ENCODE peak calls at places on chromosomes 3 and 15, in ten cellular contexts. G is mucosa of descending colon; O is astrocyte of the spinal cord; R is NCI-H1105 treated with DMSO at 0.1 percent for 48 hours; H is hypothalamus; T is effector CD4-positive, alpha-beta T cell; F is Peyer's patch; N is CD8-positive, alpha-beta memory T cell; Q is NCI-H345; X is HuH-7.5. V is an unnamed sample.

GRCh38 chr3:62870321-62870720 is 4.9 kb downstream of the CADPS start:
- DNase-seq in G (no peak), O (peak; percentile 61), R (no peak), H (no peak), T (no peak), F (no peak), N (no peak), Q (no peak), X (no peak), V (no peak)

GRCh38 chr15:57692709-57693108 is 13.8 kb upstream of the POLR2M start:
- DNase-seq in G (no peak), O (peak; percentile 63), R (no peak), H (no peak), T (no peak), F (no peak), N (no peak), Q (no peak), X (no peak), V (no peak)

GRCh38 chr3:8712045-8712870 is 21.3 kb upstream of the CAV3 start:
- DNase-seq in G (no peak), O (peak; percentile 76), R (no peak), H (no peak), T (no peak), F (no peak), N (no peak), Q (no peak), X (no peak), V (no peak)

GRCh38 chr15:62777657-62778056 is 264.9 kb upstream of the TPM1 start:
- DNase-seq in G (no peak), O (no peak), R (no peak), H (no peak), T (no peak), F (no peak), N (no peak), Q (no peak), X (no peak), V (no peak)

GRCh38 chr3:46666471-46666845 is 27.0 kb downstream of the ALS2CL start:
- DNase-seq in G (no peak), O (no peak), R (no peak), H (no peak), T (no peak), F (no peak), N (no peak), Q (no peak), X (peak; percentile 9), V (no peak)

GRCh38 chr3:39260957-39261356 is 18.9 kb downstream of the CX3CR1 start:
- DNase-seq in G (peak; percentile 83), O (peak; percentile 79), R (no peak), H (no peak), T (peak; percentile 31), F (no peak), N (peak; percentile 42), Q (no peak), X (peak; percentile 53), V (no peak)

GRCh38 chr3:11954312-11954934 is 49.8 kb upstream of the SYN2 start:
- DNase-seq in G (no peak), O (no peak), R (peak; percentile 47), H (no peak), T (no peak), F (peak; percentile 57), N (no peak), Q (peak; percentile 85), X (no peak), V (no peak)

GRCh38 chr3:72123908-72124441 is 339.0 kb upstream of the PROK2 start:
- DNase-seq in G (no peak), O (peak; percentile 90), R (peak; percentile 36), H (no peak), T (no peak), F (no peak), N (no peak), Q (peak; percentile 69), X (no peak), V (no peak)

GRCh38 chr15:83556754-83557153 is 97.2 kb upstream of the ADAMTSL3 start:
- DNase-seq in G (no peak), O (no peak), R (no peak), H (no peak), T (no peak), F (no peak), N (no peak), Q (no peak), X (no peak), V (no peak)

GRCh38 chr3:148315756-148316155 is 381.9 kb upstream of the AGTR1 start:
- DNase-seq in G (no peak), O (no peak), R (no peak), H (no peak), T (no peak), F (no peak), N (no peak), Q (no peak), X (no peak), V (no peak)

GRCh38 chr15:34969340-34970097 is at the start of gene AQR:
- DNase-seq in G (peak; percentile 96), O (peak; percentile 98), R (peak; percentile 83), H (peak; percentile 66), T (peak; percentile 91), F (peak; percentile 93), N (peak; percentile 92), Q (peak; percentile 97), X (peak; percentile 66), V (peak; percentile 92)

GRCh38 chr15:75073197-75073596 is 49.8 kb downstream of the PPCDC start:
- DNase-seq in G (no peak), O (no peak), R (no peak), H (no peak), T (no peak), F (no peak), N (no peak), Q (no peak), X (no peak), V (no peak)

GRCh38 chr3:149968216-149968615 is 2.5 kb downstream of the PFN2 start:
- DNase-seq in G (no peak), O (peak; percentile 58), R (peak; percentile 78), H (no peak), T (no peak), F (no peak), N (no peak), Q (peak; percentile 32), X (peak; percentile 18), V (no peak)

GRCh38 chr3:185796431-185797107 is 28.3 kb downstream of the IGF2BP2 start:
- DNase-seq in G (no peak), O (peak; percentile 80), R (peak; percentile 39), H (no peak), T (no peak), F (no peak), N (no peak), Q (peak; percentile 61), X (peak; percentile 22), V (no peak)

GRCh38 chr3:106963446-106963845 is 413.8 kb upstream of the CCDC54 start:
- DNase-seq in G (no peak), O (peak; percentile 50), R (no peak), H (no peak), T (no peak), F (no peak), N (no peak), Q (no peak), X (no peak), V (no peak)

GRCh38 chr3:24508423-24508839 is 13.8 kb upstream of the THRB start:
- DNase-seq in G (no peak), O (peak; percentile 41), R (no peak), H (no peak), T (no peak), F (no peak), N (no peak), Q (no peak), X (no peak), V (no peak)

GRCh38 chr15:99736702-99737101 is 3.5 kb upstream of the LYSMD4 start:
- DNase-seq in G (no peak), O (no peak), R (no peak), H (no peak), T (no peak), F (no peak), N (no peak), Q (no peak), X (no peak), V (no peak)

GRCh38 chr15:36742696-36743095 is 163.3 kb downstream of the CDIN1 start:
- DNase-seq in G (no peak), O (no peak), R (no peak), H (no peak), T (no peak), F (no peak), N (no peak), Q (no peak), X (no peak), V (no peak)

GRCh38 chr15:74613953-74614743 is 1.5 kb upstream of the CLK3 start:
- DNase-seq in G (peak; percentile 46), O (no peak), R (no peak), H (no peak), T (no peak), F (no peak), N (no peak), Q (no peak), X (peak; percentile 95), V (no peak)

GRCh38 chr3:57917611-57918010 is 90.6 kb upstream of the FLNB start:
- DNase-seq in G (no peak), O (peak; percentile 15), R (no peak), H (no peak), T (no peak), F (no peak), N (no peak), Q (no peak), X (no peak), V (no peak)

GRCh38 chr3:113968986-113969385 is 21.2 kb downstream of the ZDHHC23 start:
- DNase-seq in G (no peak), O (no peak), R (peak; percentile 9), H (no peak), T (no peak), F (no peak), N (no peak), Q (no peak), X (no peak), V (no peak)

GRCh38 chr3:54954019-54954418 is 26.2 kb upstream of the LRTM1 start:
- DNase-seq in G (no peak), O (peak; percentile 84), R (no peak), H (no peak), T (no peak), F (no peak), N (no peak), Q (no peak), X (no peak), V (no peak)

GRCh38 chr3:144229973-144230372 is 258.4 kb downstream of the DIPK2A start:
- DNase-seq in G (no peak), O (no peak), R (no peak), H (no peak), T (no peak), F (no peak), N (no peak), Q (no peak), X (no peak), V (no peak)

GRCh38 chr3:104878395-104878794 is 488.3 kb upstream of the ALCAM start:
- DNase-seq in G (no peak), O (peak; percentile 24), R (no peak), H (no peak), T (no peak), F (no peak), N (no peak), Q (no peak), X (no peak), V (no peak)

GRCh38 chr3:160140756-160141155 is 84.5 kb upstream of the C3orf80 start:
- DNase-seq in G (no peak), O (no peak), R (no peak), H (no peak), T (no peak), F (no peak), N (no peak), Q (no peak), X (no peak), V (no peak)

GRCh38 chr3:14152233-14152962 is 26.0 kb downstream of the XPC start:
- DNase-seq in G (no peak), O (no peak), R (no peak), H (no peak), T (no peak), F (no peak), N (no peak), Q (no peak), X (no peak), V (no peak)

GRCh38 chr3:126125341-126125740 is 41.4 kb upstream of the SLC41A3 start:
- DNase-seq in G (peak; percentile 15), O (no peak), R (no peak), H (no peak), T (peak; percentile 1), F (no peak), N (no peak), Q (no peak), X (no peak), V (no peak)

GRCh38 chr3:134153761-134154160 is 96.9 kb downstream of the RYK start:
- DNase-seq in G (no peak), O (no peak), R (no peak), H (no peak), T (no peak), F (no peak), N (no peak), Q (no peak), X (no peak), V (no peak)

V was measured in C1 segment of cervical spinal cord.